ENCODE peak calls at places on chromosomes 11 and 22, in eight cellular contexts. K is lower lobe of right lung, P is heart left ventricle, D is neuronal stem cell, N is esophagus squamous epithelium, Q is sigmoid colon, H is ovary, T is esophagus muscularis mucosa. C is an unnamed sample. For H3K4me1 and H3K27me3, the result is how much of the 10 kb centered on the place peaks cover.

GRCh38 chr11:47111318-47111804 is 65.3 kb downstream of the ARFGAP2 start:
- DNase-seq in K (no peak), P (no peak), D (no peak), N (no peak), Q (no peak), H (no peak), T (no peak), C (no peak)

GRCh38 chr11:69559181-69559580 is 77.7 kb downstream of the LINC01488 start:
- DNase-seq in K (no peak), P (no peak), D (no peak), N (no peak), Q (no peak), H (no peak), T (no peak), C (no peak)

GRCh38 chr11:12106101-12106500 is 4.3 kb upstream of the MICAL2 start:
- DNase-seq in K (no peak), P (no peak), D (no peak), N (no peak), Q (no peak), H (no peak), T (no peak), C (no peak)

GRCh38 chr11:47886096-47886495 is 37.9 kb upstream of the NUP160 start:
- DNase-seq in K (no peak), P (no peak), D (no peak), N (no peak), Q (peak), H (no peak), T (no peak), C (peak)

GRCh38 chr11:113574171-113574570 is 99.0 kb upstream of the DRD2 start:
- DNase-seq in K (no peak), P (no peak), D (no peak), N (no peak), Q (no peak), H (no peak), T (no peak), C (no peak)

GRCh38 chr22:38112361-38112760 is 1.9 kb upstream of the BAIAP2L2 start:
- DNase-seq in K (no peak), P (no peak), D (no peak), N (no peak), Q (no peak), H (no peak), T (no peak), C (no peak)

GRCh38 chr22:31247726-31248125 is 35.6 kb downstream of the LIMK2 start:
- DNase-seq in K (no peak), P (no peak), D (no peak), N (no peak), Q (no peak), H (no peak), T (no peak), C (no peak)

GRCh38 chr11:70569996-70570692 is 171.8 kb downstream of the CTTN start:
- DNase-seq in K (peak), P (no peak), D (no peak), N (no peak), Q (no peak), H (peak), T (no peak), C (peak)

GRCh38 chr22:37090920-37091688 is 18.4 kb downstream of the TMPRSS6 start:
- DNase-seq in K (no peak), P (no peak), D (no peak), N (no peak), Q (no peak), H (no peak), T (no peak), C (no peak)

GRCh38 chr11:102807921-102808320 is 10.0 kb upstream of the MMP1 start:
- DNase-seq in K (peak), P (no peak), D (no peak), N (no peak), Q (no peak), H (no peak), T (no peak), C (no peak)

GRCh38 chr22:27135582-27135981 is 478.2 kb downstream of the MIAT start:
- DNase-seq in K (no peak), P (no peak), D (no peak), N (no peak), Q (no peak), H (no peak), T (no peak), C (no peak)

GRCh38 chr22:17084554-17085276 is at the start of gene IL17RA:
- DNase-seq in K (peak), P (peak), D (peak), N (peak), Q (peak), H (peak), T (peak), C (peak)

GRCh38 chr11:63573881-63574855 is 11.0 kb upstream of the PLAAT2 start:
- DNase-seq in K (no peak), P (peak), D (no peak), N (no peak), Q (peak), H (peak), T (no peak), C (peak)

GRCh38 chr11:88101881-88102594 is 73.2 kb downstream of the RAB38 start:
- DNase-seq in K (no peak), P (no peak), D (no peak), N (no peak), Q (no peak), H (no peak), T (no peak), C (no peak)

GRCh38 chr22:50581950-50582561 is 593 bp downstream of the CHKB start:
- DNase-seq in K (no peak), P (peak), D (no peak), N (no peak), Q (peak), H (no peak), T (no peak), C (no peak)

GRCh38 chr11:26992031-26992541 is 1.8 kb upstream of the FIBIN start:
- DNase-seq in K (no peak), P (no peak), D (no peak), N (no peak), Q (no peak), H (no peak), T (no peak), C (no peak)

GRCh38 chr11:112308651-112309050 is 48.0 kb upstream of the PLET1 start:
- DNase-seq in K (no peak), P (no peak), D (no peak), N (no peak), Q (no peak), H (no peak), T (no peak), C (no peak)

GRCh38 chr22:49889071-49889470 is 29.2 kb downstream of the ALG12 start:
- DNase-seq in K (no peak), P (no peak), D (no peak), N (no peak), Q (no peak), H (no peak), T (no peak), C (no peak)

GRCh38 chr22:41226728-41227655 is 13.7 kb downstream of the CHADL start:
- DNase-seq in K (peak), P (peak), D (no peak), N (no peak), Q (no peak), H (no peak), T (no peak), C (peak)

GRCh38 chr11:6626971-6627761 is 7.9 kb upstream of the TPP1 start:
- DNase-seq in K (no peak), P (peak), D (no peak), N (no peak), Q (no peak), H (peak), T (no peak), C (no peak)

GRCh38 chr11:94731921-94732601 is 36.1 kb upstream of the AMOTL1 start:
- DNase-seq in K (no peak), P (no peak), D (no peak), N (no peak), Q (peak), H (no peak), T (peak), C (peak)

GRCh38 chr11:100791873-100792272 is 104.8 kb downstream of the ARHGAP42 start:
- DNase-seq in K (no peak), P (no peak), D (no peak), N (no peak), Q (no peak), H (no peak), T (no peak), C (no peak)

GRCh38 chr11:72736452-72737069 is 15.6 kb downstream of the ARAP1 start:
- DNase-seq in K (peak), P (peak), D (no peak), N (no peak), Q (peak), H (no peak), T (no peak), C (peak)

GRCh38 chr11:90468923-90469322 is 246.1 kb upstream of the CHORDC1 start:
- DNase-seq in K (no peak), P (no peak), D (no peak), N (no peak), Q (no peak), H (no peak), T (no peak), C (no peak)

GRCh38 chr11:33507967-33508366 is 192.7 kb downstream of the C11orf91 start:
- DNase-seq in K (no peak), P (no peak), D (no peak), N (no peak), Q (no peak), H (no peak), T (peak), C (no peak)

GRCh38 chr11:33500331-33500730 is 200.3 kb downstream of the C11orf91 start:
- DNase-seq in K (no peak), P (no peak), D (no peak), N (no peak), Q (no peak), H (no peak), T (no peak), C (no peak)

GRCh38 chr11:33500865-33501479 is 199.7 kb downstream of the C11orf91 start:
- DNase-seq in K (no peak), P (no peak), D (peak), N (no peak), Q (no peak), H (no peak), T (no peak), C (no peak)

GRCh38 chr11:33507356-33507755 is 193.3 kb downstream of the C11orf91 start:
- DNase-seq in K (no peak), P (no peak), D (no peak), N (no peak), Q (no peak), H (no peak), T (peak), C (no peak)

DNA sequence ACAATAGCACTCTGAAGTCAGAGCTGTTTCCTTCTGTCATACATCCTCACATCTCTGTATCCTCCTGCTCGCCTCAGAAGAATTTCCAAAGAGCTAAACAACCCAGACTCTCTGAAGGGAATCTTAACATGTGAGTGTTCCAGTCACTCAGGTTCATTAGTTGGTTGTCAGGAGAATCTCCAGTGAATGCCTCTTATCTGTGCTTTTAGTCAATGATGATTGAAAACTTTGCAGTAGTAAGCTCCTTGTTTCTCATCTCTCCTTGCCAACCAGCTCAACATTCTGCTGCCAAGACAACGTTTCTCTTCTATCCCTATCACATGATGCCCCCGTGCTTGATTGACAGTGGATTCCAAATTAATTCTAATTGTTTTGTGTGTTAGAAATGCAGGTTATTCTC is 195.5 kb downstream of the C11orf91 start:
- DNase-seq in K (no peak), P (no peak), D (no peak), N (no peak), Q (no peak), H (no peak), T (peak), C (no peak)
- H3K4me1 ChIP-seq in K (under half), P (under half), D (under half), N (under half), Q (under half), H (under half), T (under half), C (under half)

GRCh38 chr11:33413296-33413695 is 156.1 kb downstream of the HIPK3 start:
- DNase-seq in K (no peak), P (no peak), D (no peak), N (no peak), Q (no peak), H (no peak), T (no peak), C (no peak)

GRCh38 chr11:33417121-33417520 is 159.9 kb downstream of the HIPK3 start:
- DNase-seq in K (no peak), P (no peak), D (no peak), N (no peak), Q (no peak), H (no peak), T (peak), C (no peak)

GRCh38 chr11:33412231-33412630 is 155.1 kb downstream of the HIPK3 start:
- DNase-seq in K (no peak), P (no peak), D (no peak), N (no peak), Q (no peak), H (no peak), T (no peak), C (no peak)

GRCh38 chr11:33410086-33410765 is 153.0 kb downstream of the HIPK3 start:
- DNase-seq in K (no peak), P (no peak), D (no peak), N (no peak), Q (no peak), H (no peak), T (no peak), C (no peak)

GRCh38 chr11:33411751-33412150 is 154.6 kb downstream of the HIPK3 start:
- DNase-seq in K (no peak), P (no peak), D (no peak), N (no peak), Q (no peak), H (no peak), T (no peak), C (no peak)
- H3K27me3 ChIP-seq in K (under half), P (under half), D (under half), N (under half), Q (under half), H (under half), T (under half), C (under half)

DNA sequence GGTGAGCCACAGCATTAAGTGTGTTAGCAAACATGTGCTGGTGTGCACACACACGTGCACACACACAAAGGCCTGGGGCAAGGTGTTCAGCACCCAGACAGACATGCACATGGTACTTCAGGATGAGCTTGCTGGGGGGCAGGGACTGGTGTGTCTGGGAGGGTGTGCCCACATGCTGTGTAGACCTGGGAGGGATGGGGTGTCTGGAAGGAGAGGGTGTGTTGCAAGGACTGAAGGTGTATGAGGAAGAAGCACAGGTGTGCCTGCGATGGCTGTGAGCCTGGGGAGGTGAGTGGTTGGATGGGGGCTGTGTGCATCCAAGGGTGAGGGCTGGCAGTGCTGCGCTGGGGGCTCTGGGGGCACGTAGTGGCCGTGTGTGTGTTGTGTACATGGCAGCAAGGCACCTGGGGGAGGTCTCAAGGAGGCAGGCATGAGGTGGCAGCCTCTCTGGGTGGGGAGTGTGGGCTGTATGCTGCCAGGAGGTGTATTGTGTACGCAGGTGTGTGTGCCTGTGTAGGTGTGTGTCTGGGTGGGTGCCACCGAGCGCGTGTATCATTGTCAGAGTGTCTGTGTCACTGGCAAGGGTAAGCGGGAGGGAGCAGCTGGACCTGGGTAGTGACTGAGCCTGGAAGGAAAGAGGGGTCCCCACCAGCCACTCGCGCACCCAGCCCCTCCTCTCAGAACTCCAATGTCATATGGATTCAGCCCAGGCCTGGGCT is 2.2 kb downstream of the NRXN2 start:
- DNase-seq in K (no peak), P (no peak), D (no peak), N (no peak), Q (no peak), H (peak), T (no peak), C (no peak)
- H3K4me3 ChIP-seq in K (no peak), P (no peak), D (no peak), N (no peak), Q (no peak), H (no peak), T (no peak), C (no peak)

DNA sequence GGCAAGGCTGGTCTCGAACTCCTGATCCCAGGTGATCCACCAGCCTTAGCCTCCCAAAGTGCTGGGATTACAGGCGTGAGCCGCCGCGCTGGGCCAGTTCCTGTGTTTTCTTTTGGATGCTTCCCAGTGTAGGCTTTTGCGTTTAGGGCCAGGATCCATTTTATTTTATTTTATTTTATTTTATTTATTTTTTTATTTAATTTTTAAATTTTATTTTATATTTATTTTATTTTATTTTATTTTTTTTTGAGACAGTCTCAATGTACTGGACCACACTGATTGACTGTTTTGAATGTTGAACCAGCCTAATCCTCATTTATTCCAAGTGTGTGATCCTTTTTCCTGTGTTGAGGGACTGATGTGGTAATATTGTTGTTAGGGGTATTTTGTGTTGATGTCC is 8.4 kb downstream of the EPS8L2 start:
- DNase-seq in K (no peak), P (no peak), D (no peak), N (no peak), Q (no peak), H (no peak), T (no peak), C (no peak)
- H3K4me1 ChIP-seq in K (under half), P (under half), D (under half), N (under half), Q (under half), H (under half), T (under half), C (under half)

DNA sequence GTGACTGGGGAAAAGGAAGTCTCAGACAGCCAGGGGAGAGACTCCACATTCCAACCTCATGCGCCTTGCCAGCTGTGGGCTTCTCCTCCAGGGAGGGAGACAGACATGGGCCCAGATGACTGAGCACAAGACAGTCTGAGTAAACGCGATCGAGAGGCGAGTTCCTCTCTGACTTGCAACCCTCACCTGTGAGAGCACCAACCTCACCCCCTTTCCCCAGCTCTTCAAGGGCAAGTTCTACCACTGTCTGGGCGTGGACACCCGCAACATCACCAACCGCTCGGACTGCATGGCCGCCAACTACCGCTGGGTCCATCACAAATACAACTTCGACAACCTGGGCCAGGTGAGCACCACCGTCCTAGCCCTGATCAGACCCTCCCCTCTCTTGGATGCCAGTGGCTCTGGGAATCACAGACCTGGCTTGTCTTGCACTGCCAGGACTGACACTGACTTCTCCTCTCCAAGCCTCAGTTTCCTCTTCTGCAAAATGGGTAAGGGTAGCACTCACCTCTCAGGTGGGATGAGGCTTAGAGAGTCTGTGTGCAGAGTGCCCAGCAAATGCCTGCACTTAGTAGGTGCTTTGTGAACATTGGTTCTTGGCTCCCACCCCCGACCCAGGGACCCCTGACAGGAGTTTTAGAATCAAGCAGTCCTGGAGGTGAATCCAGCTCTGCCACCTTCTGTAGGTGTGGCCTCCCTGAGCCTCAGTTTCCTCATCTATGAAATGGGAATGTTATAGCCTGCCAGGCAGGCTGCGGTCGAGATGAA is 95.3 kb downstream of the CACNA1I start:
- DNase-seq in K (no peak), P (no peak), D (no peak), N (no peak), Q (no peak), H (no peak), T (no peak), C (no peak)
- H3K27me3 ChIP-seq in K (half or more), P (under half), D (under half), N (under half), Q (under half), H (under half), T (under half), C (half or more)

GRCh38 chr11:33375236-33375635 is 118.1 kb downstream of the HIPK3 start:
- DNase-seq in K (no peak), P (no peak), D (no peak), N (no peak), Q (no peak), H (no peak), T (no peak), C (no peak)

GRCh38 chr11:33377100-33377851 is 120.1 kb downstream of the HIPK3 start:
- DNase-seq in K (no peak), P (no peak), D (peak), N (no peak), Q (no peak), H (no peak), T (no peak), C (no peak)

GRCh38 chr11:33377852-33378385 is 120.7 kb downstream of the HIPK3 start:
- DNase-seq in K (no peak), P (no peak), D (no peak), N (no peak), Q (no peak), H (no peak), T (peak), C (no peak)

GRCh38 chr11:33376331-33377099 is 119.3 kb downstream of the HIPK3 start:
- DNase-seq in K (no peak), P (no peak), D (peak), N (no peak), Q (no peak), H (peak), T (no peak), C (no peak)

DNA sequence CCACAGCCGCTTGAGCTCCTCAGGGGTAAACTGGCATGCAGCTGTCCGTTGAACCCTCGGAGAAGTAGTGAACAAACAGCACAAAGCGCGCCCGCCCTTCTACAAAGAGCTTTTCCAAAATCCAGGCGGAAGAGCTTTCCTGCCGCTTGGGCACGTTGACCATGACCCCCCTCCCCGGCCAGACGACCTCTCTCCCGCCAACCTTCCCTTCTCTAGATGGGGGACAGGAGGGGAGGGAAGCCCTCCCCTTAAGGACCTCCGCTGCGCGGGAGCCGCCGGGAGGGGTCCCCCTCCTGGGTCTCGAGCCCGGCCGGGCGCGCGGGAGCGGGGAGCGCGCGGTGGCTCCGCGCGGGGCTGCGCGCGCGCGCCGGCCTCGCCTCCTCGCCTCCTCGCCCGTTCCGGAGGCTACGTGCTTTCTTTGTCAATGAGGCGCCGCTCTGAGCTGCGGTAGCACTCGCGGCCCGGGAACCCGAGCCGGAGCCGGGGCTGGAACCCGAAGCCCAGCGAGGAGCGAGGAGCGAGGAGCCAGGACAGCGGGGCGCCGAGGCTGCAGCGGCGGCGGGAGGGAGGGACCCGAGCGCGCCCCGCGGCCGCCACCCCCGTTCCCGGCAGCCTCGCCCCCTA is 118.6 kb downstream of the HIPK3 start:
- DNase-seq in K (no peak), P (no peak), D (peak), N (no peak), Q (no peak), H (peak), T (no peak), C (no peak)
- H3K4me3 ChIP-seq in K (peak), P (peak), D (peak), N (peak), Q (peak), H (peak), T (peak), C (peak)